ENCODE peak calls at places on chromosomes 12 and 14, in six cellular contexts. Q, E, T, A, H and G are unnamed samples.

GRCh38 chr12:126454581-126454980 is 1389.3 kb downstream of the AACS start:
- DNase-seq in Q (no peak), E (no peak), T (no peak), A (no peak), H (peak), G (no peak)

GRCh38 chr12:12010277-12011031 is 60.3 kb upstream of the BCL2L14 start:
- DNase-seq in Q (no peak), E (no peak), T (no peak), A (peak), H (peak), G (peak)

GRCh38 chr12:21774358-21775129 is at the start of gene KCNJ8:
- DNase-seq in Q (peak), E (peak), T (peak), A (peak), H (peak), G (no peak)

GRCh38 chr12:28265435-28266042 is 75.3 kb downstream of the CCDC91 start:
- DNase-seq in Q (no peak), E (no peak), T (no peak), A (no peak), H (peak), G (no peak)

GRCh38 chr12:12327802-12328201 is 22.2 kb downstream of the MANSC1 start:
- DNase-seq in Q (peak), E (no peak), T (peak), A (no peak), H (peak), G (peak)

GRCh38 chr14:69333791-69334337 is 64.2 kb downstream of the ERH start:
- DNase-seq in Q (no peak), E (peak), T (no peak), A (no peak), H (no peak), G (no peak)

GRCh38 chr12:127811988-127812387 is 455.0 kb upstream of the TMEM132C start:
- DNase-seq in Q (peak), E (no peak), T (peak), A (peak), H (peak), G (no peak)

GRCh38 chr12:111155020-111155419 is 213.9 kb downstream of the PHETA1 start:
- DNase-seq in Q (no peak), E (no peak), T (no peak), A (no peak), H (no peak), G (no peak)

GRCh38 chr12:68497702-68498101 is 113.0 kb upstream of the RAP1B start:
- DNase-seq in Q (no peak), E (no peak), T (peak), A (no peak), H (peak), G (peak)

GRCh38 chr14:24136684-24137528 is 912 bp downstream of the PSME1 start:
- DNase-seq in Q (no peak), E (no peak), T (no peak), A (no peak), H (no peak), G (no peak)

GRCh38 chr14:24135834-24136683 is at the start of gene PSME1:
- DNase-seq in Q (peak), E (peak), T (peak), A (peak), H (peak), G (peak)

GRCh38 chr14:24137529-24138395 is 1.8 kb downstream of the PSME1 start:
- DNase-seq in Q (no peak), E (no peak), T (no peak), A (no peak), H (no peak), G (no peak)

GRCh38 chr14:24133730-24134129 is 2.3 kb upstream of the PSME1 start:
- DNase-seq in Q (no peak), E (no peak), T (no peak), A (no peak), H (no peak), G (no peak)

DNA sequence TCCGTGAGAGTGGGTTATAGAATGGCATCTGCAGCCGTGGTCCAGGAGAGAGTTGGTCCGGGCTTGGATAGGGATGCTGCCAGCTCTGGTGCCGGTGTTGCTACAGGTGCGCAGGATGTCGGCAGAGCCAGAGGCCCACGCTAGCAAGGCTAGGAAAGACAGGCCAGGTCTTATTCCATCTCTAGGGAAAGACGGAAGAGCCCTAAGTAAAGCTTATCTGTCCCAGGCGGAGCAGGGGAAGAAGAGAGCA is 485 bp upstream of the PSME1 start:
- DNase-seq in Q (no peak), E (no peak), T (no peak), A (no peak), H (no peak), G (no peak)
- H3K9ac ChIP-seq in Q (no peak), E (peak), T (peak), A (no peak), H (peak), G (no peak)

GRCh38 chr12:63151061-63151897 is at the start of gene AVPR1A:
- DNase-seq in Q (peak), E (peak), T (peak), A (no peak), H (no peak), G (no peak)
- H3K9ac ChIP-seq in Q (no peak), E (no peak), T (peak), A (no peak), H (no peak), G (no peak)

GRCh38 chr14:103500148-103500990 is 22.3 kb downstream of the CKB start:
- DNase-seq in Q (peak), E (peak), T (peak), A (peak), H (peak), G (peak)
- H3K9ac ChIP-seq in Q (no peak), E (peak), T (peak), A (no peak), H (no peak), G (no peak)

GRCh38 chr12:46884362-46884761 is 58.6 kb upstream of the SLC38A4 start:
- DNase-seq in Q (no peak), E (no peak), T (no peak), A (no peak), H (no peak), G (no peak)
- H3K9ac ChIP-seq in Q (no peak), E (no peak), T (no peak), A (no peak), H (no peak), G (no peak)

GRCh38 chr12:14774074-14774943 is 29.0 kb downstream of the WBP11 start:
- DNase-seq in Q (peak), E (peak), T (peak), A (peak), H (peak), G (peak)

GRCh38 chr12:14773685-14774073 is 29.6 kb downstream of the WBP11 start:
- DNase-seq in Q (peak), E (peak), T (no peak), A (no peak), H (no peak), G (no peak)

GRCh38 chr12:14776236-14776959 is 26.9 kb downstream of the WBP11 start:
- DNase-seq in Q (no peak), E (no peak), T (peak), A (no peak), H (no peak), G (no peak)

GRCh38 chr12:14775652-14776020 is 27.6 kb downstream of the WBP11 start:
- DNase-seq in Q (no peak), E (no peak), T (peak), A (no peak), H (peak), G (no peak)

GRCh38 chr12:14774944-14775651 is 28.2 kb downstream of the WBP11 start:
- DNase-seq in Q (peak), E (peak), T (peak), A (no peak), H (peak), G (peak)
- H3K9ac ChIP-seq in Q (no peak), E (peak), T (peak), A (peak), H (peak), G (peak)

GRCh38 chr14:28768549-28768870 is 1.9 kb downstream of the FOXG1 start:
- DNase-seq in Q (no peak), E (no peak), T (no peak), A (no peak), H (no peak), G (no peak)
- H3K9ac ChIP-seq in Q (no peak), E (no peak), T (no peak), A (no peak), H (no peak), G (no peak)

GRCh38 chr14:67675219-67675582 is 769 bp upstream of the VTI1B start:
- DNase-seq in Q (no peak), E (no peak), T (no peak), A (no peak), H (no peak), G (no peak)
- H3K9ac ChIP-seq in Q (peak), E (peak), T (peak), A (peak), H (peak), G (peak)

DNA sequence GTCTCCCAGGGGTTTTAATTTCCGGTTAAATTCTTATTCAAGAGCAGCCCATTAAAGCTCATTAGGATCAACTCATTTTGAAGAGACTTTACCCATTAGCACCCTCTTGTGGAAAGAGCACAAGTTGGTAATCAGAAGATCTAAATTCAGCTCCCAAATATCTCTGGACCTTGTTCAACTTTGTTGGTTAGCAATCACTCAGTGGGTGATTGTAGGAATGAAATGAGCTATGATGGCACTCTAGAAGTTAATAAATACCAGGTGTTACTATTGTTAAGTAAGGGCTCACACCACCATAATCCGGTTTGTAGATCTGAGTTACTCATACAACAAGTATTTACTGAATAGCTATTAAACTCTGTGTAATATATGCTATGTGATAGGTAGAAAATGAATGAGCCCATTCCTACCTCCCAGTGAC is 42.9 kb downstream of the TRIP11 start:
- DNase-seq in Q (peak), E (no peak), T (peak), A (no peak), H (peak), G (peak)
- H3K9ac ChIP-seq in Q (no peak), E (no peak), T (no peak), A (no peak), H (no peak), G (no peak)

DNA sequence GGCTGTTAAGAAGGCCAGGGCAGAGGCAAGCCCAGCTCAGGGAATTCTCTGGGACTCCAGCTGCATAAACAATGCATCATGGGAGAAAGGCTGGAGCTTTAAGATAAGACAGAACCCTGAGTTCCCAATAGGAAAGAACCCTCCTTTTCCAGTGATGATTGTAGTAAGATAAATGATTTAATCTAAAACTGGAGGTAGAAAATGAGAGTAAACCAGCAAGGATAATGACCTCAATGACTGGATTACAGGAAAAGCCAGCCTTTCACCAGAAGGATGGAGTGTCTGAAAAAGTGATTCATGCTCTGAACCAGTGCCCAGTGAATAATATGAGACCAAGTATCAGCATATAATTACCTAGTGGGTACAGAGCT is 45.9 kb downstream of the ITPR2 start:
- DNase-seq in Q (peak), E (no peak), T (peak), A (no peak), H (peak), G (peak)
- H3K9ac ChIP-seq in Q (no peak), E (no peak), T (no peak), A (no peak), H (no peak), G (no peak)